ENCODE peak calls at places on chromosomes 6 and 20, in five cellular contexts. V is GM23248, X is neural progenitor cell, Z is fibroblast of lung, S is MM.1S. R is an unnamed sample.

GRCh38 chr6:99790679-99791078 is 184.0 kb downstream of the PRDM13 start:
- DNase-seq in Z (no peak), X (no peak), S (no peak), V (peak; percentile 20), R (no peak)

GRCh38 chr6:33995046-33995872 is 150.6 kb downstream of the GRM4 start:
- DNase-seq in S (no peak), V (no peak), Z (no peak), X (no peak), R (no peak)

GRCh38 chr6:131430531-131430930 is 142.5 kb upstream of the ARG1 start:
- DNase-seq in X (no peak), S (no peak), Z (no peak), V (no peak), R (no peak)

GRCh38 chr20:48403362-48403761 is 424.4 kb downstream of the PREX1 start:
- DNase-seq in S (no peak), X (no peak), V (no peak), Z (no peak), R (no peak)

GRCh38 chr6:105213272-105213671 is 33.5 kb upstream of the POPDC3 start:
- DNase-seq in V (no peak), X (no peak), Z (no peak), S (no peak), R (no peak)

GRCh38 chr6:47483853-47484546 is 6.4 kb downstream of the CD2AP start:
- DNase-seq in V (peak; percentile 65), S (no peak), X (no peak), Z (peak; percentile 7), R (no peak)

GRCh38 chr6:111971181-111971829 is 82.6 kb upstream of the CCN6 start:
- DNase-seq in V (no peak), S (no peak), X (no peak), Z (peak; percentile 30), R (no peak)

GRCh38 chr20:50682065-50682464 is 9.3 kb downstream of the RIPOR3 start:
- DNase-seq in V (no peak), S (no peak), Z (no peak), X (no peak), R (no peak)

GRCh38 chr6:112384511-112384910 is 37.4 kb downstream of the RFPL4B start:
- DNase-seq in Z (no peak), V (no peak), S (peak; percentile 8), X (no peak), R (no peak)

DNA sequence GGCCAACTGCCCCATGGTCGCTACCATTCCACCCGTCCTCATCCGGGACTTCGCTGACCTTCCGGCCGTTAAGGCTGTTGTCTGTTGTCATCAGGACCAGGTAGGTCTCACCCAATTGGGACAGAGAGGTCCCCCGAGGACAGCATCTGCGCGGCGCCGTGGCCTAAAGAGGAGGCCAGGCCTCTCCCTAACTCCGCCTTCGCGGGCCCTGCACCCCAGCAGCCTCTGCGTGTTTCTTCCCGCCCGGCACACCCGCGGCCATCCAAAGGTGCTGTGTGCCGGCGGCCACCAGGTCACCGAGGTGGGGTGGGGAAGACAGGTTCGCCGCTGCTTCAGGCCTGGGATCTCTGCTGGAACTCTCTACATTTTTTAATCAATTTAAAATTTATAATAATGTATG is 9.0 kb downstream of the OR2W1 start:
- DNase-seq in X (no peak), Z (no peak), S (no peak), V (no peak), R (no peak)
- H3K4me1 ChIP-seq in X (no peaks in the 10 kb centered on the region), Z (no peaks in the 10 kb centered on the region), S (no peaks in the 10 kb centered on the region), V (no peaks in the 10 kb centered on the region), R (no peaks in the 10 kb centered on the region)

GRCh38 chr6:108170607-108171290 is 4.9 kb downstream of the NR2E1 start:
- DNase-seq in Z (no peak), S (no peak), V (no peak), X (peak; percentile 43), R (no peak)

GRCh38 chr6:108168501-108168979 is 2.7 kb downstream of the NR2E1 start:
- DNase-seq in V (peak; percentile 49), Z (no peak), X (peak; percentile 90), S (peak; percentile 26), R (no peak)

GRCh38 chr6:108168026-108168463 is 2.2 kb downstream of the NR2E1 start:
- DNase-seq in X (peak; percentile 48), V (no peak), Z (no peak), S (no peak), R (no peak)

GRCh38 chr6:108169801-108170606 is 4.2 kb downstream of the NR2E1 start:
- DNase-seq in X (peak; percentile 63), Z (no peak), V (no peak), S (no peak), R (no peak)

GRCh38 chr6:108168980-108169800 is 3.4 kb downstream of the NR2E1 start:
- DNase-seq in Z (no peak), S (no peak), X (peak; percentile 73), V (peak; percentile 35), R (no peak)
- TF ChIP-seq EZH2 in Z (peak; percentile 91), S (no peak), X (peak; percentile 58), V (peak; percentile 42), R (no peak)

GRCh38 chr6:53925891-53926290 is 131.1 kb downstream of the LRRC1 start:
- DNase-seq in Z (no peak), V (no peak), S (no peak), X (no peak), R (no peak)
- H3K4me2 ChIP-seq in Z (no peak overlapping the region), V (no peak overlapping the region), S (no peak overlapping the region), X (no peak overlapping the region), R (no peak overlapping the region)

GRCh38 chr6:20412674-20413073 is 11.0 kb downstream of the E2F3 start:
- DNase-seq in Z (no peak), X (no peak), V (no peak), S (no peak), R (no peak)

GRCh38 chr6:20411953-20412352 is 10.3 kb downstream of the E2F3 start:
- DNase-seq in V (no peak), Z (no peak), S (no peak), X (no peak), R (no peak)

GRCh38 chr6:20409427-20409971 is 7.8 kb downstream of the E2F3 start:
- DNase-seq in S (peak; percentile 75), Z (no peak), V (no peak), X (no peak), R (no peak)

GRCh38 chr6:20411544-20411943 is 9.9 kb downstream of the E2F3 start:
- DNase-seq in S (no peak), X (no peak), Z (no peak), V (no peak), R (no peak)

GRCh38 chr6:20408851-20409250 is 7.2 kb downstream of the E2F3 start:
- DNase-seq in Z (no peak), X (no peak), V (no peak), S (peak; percentile 72), R (no peak)
- H3K4me1 ChIP-seq in Z (no peaks in the 10 kb centered on the region), X (no peaks in the 10 kb centered on the region), V (peaks cover 5% of the 10 kb centered on the region), S (peaks cover 50% of the 10 kb centered on the region), R (peaks cover 42% of the 10 kb centered on the region)

GRCh38 chr20:61251529-61252393 is at the start of gene CDH4:
- DNase-seq in Z (peak; percentile 19), X (peak; percentile 84), S (no peak), V (peak; percentile 31), R (no peak)

GRCh38 chr20:61253640-61254511 is 1.8 kb downstream of the CDH4 start:
- DNase-seq in X (peak; percentile 62), V (peak; percentile 51), Z (peak; percentile 39), S (no peak), R (no peak)

GRCh38 chr20:61254881-61255589 is 3.0 kb downstream of the CDH4 start:
- DNase-seq in Z (peak; percentile 30), V (peak; percentile 51), S (no peak), X (no peak), R (no peak)

GRCh38 chr20:61253264-61253639 is 1.2 kb downstream of the CDH4 start:
- DNase-seq in S (no peak), V (peak; percentile 63), Z (peak; percentile 48), X (peak; percentile 84), R (no peak)

DNA sequence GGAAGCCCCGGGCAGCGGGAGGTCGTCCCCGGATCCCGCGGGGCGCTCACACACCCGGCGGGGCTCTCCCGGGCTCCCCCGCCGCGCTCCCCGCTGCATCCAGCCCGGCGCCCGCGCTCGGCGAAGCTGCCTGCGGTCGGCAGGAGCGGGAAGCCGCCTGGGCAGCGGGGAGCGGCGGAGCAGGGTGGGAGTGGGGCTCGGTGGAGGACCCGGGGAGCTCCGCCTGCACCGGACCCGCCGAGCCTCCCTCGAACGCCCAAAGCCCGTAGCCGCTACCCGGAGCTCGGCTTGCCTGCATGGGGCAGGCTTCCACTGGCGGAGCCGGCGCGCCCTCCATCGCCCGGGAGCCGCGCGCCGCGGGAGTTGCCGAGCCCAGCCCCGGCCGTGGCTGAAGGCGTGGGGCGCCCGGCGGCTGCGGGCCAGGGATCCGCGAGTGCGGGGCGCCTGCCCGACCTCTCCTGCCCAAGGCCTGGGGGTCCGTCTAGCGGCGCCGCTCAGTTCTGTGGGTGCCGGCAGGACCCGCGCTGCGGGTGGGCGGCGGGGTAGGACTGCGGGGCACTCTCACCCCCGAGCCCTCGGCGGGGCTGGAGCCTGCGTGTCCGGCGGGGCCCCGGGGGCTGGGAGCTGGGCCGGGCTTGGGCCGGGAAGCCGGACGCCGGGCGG is 671 bp downstream of the CDH4 start:
- DNase-seq in Z (peak; percentile 33), S (no peak), V (peak; percentile 52), X (peak; percentile 36), R (no peak)
- TF ChIP-seq EZH2 in Z (no peak), S (no peak), V (no peak), X (no peak), R (no peak)

GRCh38 chr20:37362231-37362792 is 16.4 kb downstream of the SRC start:
- DNase-seq in X (no peak), Z (no peak), S (no peak), V (no peak), R (no peak)

GRCh38 chr20:37364927-37365272 is 19.0 kb downstream of the SRC start:
- DNase-seq in X (no peak), Z (no peak), S (no peak), V (no peak), R (no peak)

GRCh38 chr20:37364013-37364926 is 18.3 kb downstream of the SRC start:
- DNase-seq in S (no peak), X (no peak), V (no peak), Z (no peak), R (no peak)

GRCh38 chr20:37362821-37363220 is 16.9 kb downstream of the SRC start:
- DNase-seq in X (no peak), S (no peak), V (no peak), Z (no peak), R (no peak)

GRCh38 chr20:37363221-37364012 is 17.5 kb downstream of the SRC start:
- DNase-seq in X (no peak), S (no peak), V (no peak), Z (no peak), R (no peak)
- H3K4me2 ChIP-seq in X (no peak overlapping the region), S (no peak overlapping the region), V (no peak overlapping the region), Z (no peak overlapping the region), R (no peak overlapping the region)

DNA sequence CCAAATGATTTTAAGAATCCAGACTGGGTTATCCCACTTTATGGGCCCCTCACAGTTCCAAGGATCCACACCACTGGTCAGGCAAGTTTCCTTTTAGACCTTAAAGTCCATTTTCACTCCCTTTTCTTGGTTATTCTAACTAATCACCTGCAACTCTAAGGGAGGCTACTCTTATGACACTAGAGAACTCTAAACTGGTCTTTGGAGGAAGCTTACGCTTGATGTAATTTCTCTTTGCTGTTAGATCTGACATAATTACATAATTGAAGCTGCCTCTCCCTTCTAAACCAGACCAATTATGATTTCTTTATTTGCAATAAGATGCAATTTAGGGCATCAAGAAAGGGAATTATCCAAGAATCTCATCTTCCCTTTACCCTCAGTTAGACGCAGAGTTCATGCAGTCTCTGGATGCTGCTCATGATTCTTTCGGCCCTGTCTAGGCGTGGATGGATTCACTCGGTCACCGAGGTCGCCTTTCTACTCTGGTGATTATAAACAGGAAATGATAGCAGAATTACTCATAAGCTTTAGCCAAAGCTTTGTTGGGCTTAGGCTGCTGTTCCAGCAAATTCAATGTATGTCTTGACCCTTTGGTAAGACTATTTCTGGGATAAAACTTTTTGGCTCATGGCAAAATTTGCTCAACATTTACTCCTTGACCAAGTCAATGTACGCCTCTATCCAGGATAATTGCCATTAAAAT is 166.4 kb upstream of the PRND start:
- DNase-seq in S (no peak), V (peak; percentile 67), X (no peak), Z (peak; percentile 96), R (no peak)
- H3K4me1 ChIP-seq in S (no peaks in the 10 kb centered on the region), V (peaks cover 35% of the 10 kb centered on the region), X (no peaks in the 10 kb centered on the region), Z (peaks cover 19% of the 10 kb centered on the region), R (no peaks in the 10 kb centered on the region)

R was measured in DND-41.